ENCODE peak calls at places on chromosome 22, in seven cellular contexts. One of them, this sample, is unnamed.

GRCh38 chr22:19756288-19757128 is 4.1 kb upstream of the TBX1 start:
- DNase-seq in cardiac muscle cell: no peak
- DNase-seq in upper lobe of left lung: peak; percentile 92
- DNase-seq in thyroid gland: peak; percentile 63
- DNase-seq in spleen: peak; percentile 89
- DNase-seq in ovary: no peak
- DNase-seq in fibroblast of lung: no peak
- DNase-seq in this sample: no peak

GRCh38 chr22:39928556-39929401 is 27.9 kb downstream of the GRAP2 start:
- DNase-seq in ovary: no peak
- DNase-seq in upper lobe of left lung: no peak
- DNase-seq in spleen: no peak
- DNase-seq in cardiac muscle cell: no peak
- DNase-seq in thyroid gland: no peak
- DNase-seq in fibroblast of lung: no peak
- DNase-seq in this sample: peak; percentile 67

GRCh38 chr22:29840498-29840897 is 2.4 kb upstream of the ASCC2 start:
- DNase-seq in fibroblast of lung: no peak
- DNase-seq in spleen: no peak
- DNase-seq in upper lobe of left lung: no peak
- DNase-seq in thyroid gland: no peak
- DNase-seq in ovary: no peak
- DNase-seq in cardiac muscle cell: no peak
- DNase-seq in this sample: peak; percentile 48

GRCh38 chr22:44944891-44945600 is 64.8 kb downstream of the PHF21B start:
- DNase-seq in thyroid gland: no peak
- DNase-seq in fibroblast of lung: no peak
- DNase-seq in upper lobe of left lung: no peak
- DNase-seq in cardiac muscle cell: no peak
- DNase-seq in ovary: no peak
- DNase-seq in spleen: no peak
- DNase-seq in this sample: no peak

GRCh38 chr22:28771195-28771791 is 1.2 kb upstream of the CCDC117 start:
- DNase-seq in cardiac muscle cell: no peak
- DNase-seq in fibroblast of lung: no peak
- DNase-seq in ovary: no peak
- DNase-seq in upper lobe of left lung: no peak
- DNase-seq in thyroid gland: no peak
- DNase-seq in spleen: no peak
- DNase-seq in this sample: peak; percentile 92

GRCh38 chr22:32771761-32772160 is 29.7 kb upstream of the TIMP3 start:
- DNase-seq in spleen: no peak
- DNase-seq in thyroid gland: no peak
- DNase-seq in upper lobe of left lung: no peak
- DNase-seq in cardiac muscle cell: no peak
- DNase-seq in fibroblast of lung: no peak
- DNase-seq in ovary: no peak
- DNase-seq in this sample: no peak

GRCh38 chr22:40452730-40453487 is 82.5 kb downstream of the SGSM3 start:
- DNase-seq in spleen: no peak
- DNase-seq in thyroid gland: peak; percentile 56
- DNase-seq in ovary: no peak
- DNase-seq in cardiac muscle cell: peak; percentile 62
- DNase-seq in upper lobe of left lung: no peak
- DNase-seq in fibroblast of lung: peak; percentile 61
- DNase-seq in this sample: no peak

GRCh38 chr22:21026783-21027692 is 5.3 kb downstream of the SLC7A4 start:
- DNase-seq in upper lobe of left lung: no peak
- DNase-seq in fibroblast of lung: peak; percentile 80
- DNase-seq in cardiac muscle cell: peak; percentile 77
- DNase-seq in thyroid gland: peak; percentile 84
- DNase-seq in ovary: peak; percentile 66
- DNase-seq in spleen: no peak
- DNase-seq in this sample: peak; percentile 50

GRCh38 chr22:30978304-30978962 is 9.4 kb downstream of the TUG1 start:
- DNase-seq in thyroid gland: no peak
- DNase-seq in cardiac muscle cell: no peak
- DNase-seq in ovary: no peak
- DNase-seq in upper lobe of left lung: no peak
- DNase-seq in spleen: no peak
- DNase-seq in fibroblast of lung: peak; percentile 51
- DNase-seq in this sample: no peak

GRCh38 chr22:19430890-19431541 is 517 bp downstream of the HIRA start:
- DNase-seq in thyroid gland: peak; percentile 36
- DNase-seq in fibroblast of lung: peak; percentile 37
- DNase-seq in spleen: peak; percentile 91
- DNase-seq in ovary: peak; percentile 27
- DNase-seq in upper lobe of left lung: no peak
- DNase-seq in cardiac muscle cell: peak; percentile 39
- DNase-seq in this sample: no peak

GRCh38 chr22:29396126-29396525 is 7.8 kb upstream of the AP1B1 start:
- DNase-seq in cardiac muscle cell: no peak
- DNase-seq in fibroblast of lung: no peak
- DNase-seq in upper lobe of left lung: no peak
- DNase-seq in spleen: no peak
- DNase-seq in thyroid gland: no peak
- DNase-seq in ovary: no peak
- DNase-seq in this sample: no peak

GRCh38 chr22:40426671-40427070 is 56.3 kb downstream of the SGSM3 start:
- DNase-seq in spleen: no peak
- DNase-seq in ovary: no peak
- DNase-seq in thyroid gland: no peak
- DNase-seq in upper lobe of left lung: no peak
- DNase-seq in fibroblast of lung: peak; percentile 85
- DNase-seq in cardiac muscle cell: no peak
- DNase-seq in this sample: no peak

GRCh38 chr22:37996515-37997246 is 12.3 kb upstream of the SOX10 start:
- DNase-seq in upper lobe of left lung: no peak
- DNase-seq in fibroblast of lung: no peak
- DNase-seq in thyroid gland: no peak
- DNase-seq in spleen: no peak
- DNase-seq in cardiac muscle cell: no peak
- DNase-seq in ovary: no peak
- DNase-seq in this sample: no peak

GRCh38 chr22:20805972-20806471 is 32.1 kb downstream of the SERPIND1 start:
- DNase-seq in spleen: no peak
- DNase-seq in ovary: no peak
- DNase-seq in fibroblast of lung: peak; percentile 12
- DNase-seq in cardiac muscle cell: peak; percentile 28
- DNase-seq in upper lobe of left lung: no peak
- DNase-seq in thyroid gland: no peak
- DNase-seq in this sample: no peak

GRCh38 chr22:21707677-21708076 is 27.9 kb downstream of the YPEL1 start:
- DNase-seq in ovary: no peak
- DNase-seq in upper lobe of left lung: no peak
- DNase-seq in thyroid gland: no peak
- DNase-seq in cardiac muscle cell: peak; percentile 14
- DNase-seq in fibroblast of lung: no peak
- DNase-seq in spleen: no peak
- DNase-seq in this sample: no peak

GRCh38 chr22:50297510-50298265 is 9.8 kb downstream of the PLXNB2 start:
- DNase-seq in spleen: no peak
- DNase-seq in ovary: no peak
- DNase-seq in cardiac muscle cell: no peak
- DNase-seq in thyroid gland: no peak
- DNase-seq in upper lobe of left lung: peak; percentile 71
- DNase-seq in fibroblast of lung: no peak
- DNase-seq in this sample: no peak

GRCh38 chr22:17257091-17257490 is 37.9 kb upstream of the ADA2 start:
- DNase-seq in ovary: no peak
- DNase-seq in spleen: no peak
- DNase-seq in fibroblast of lung: no peak
- DNase-seq in cardiac muscle cell: no peak
- DNase-seq in upper lobe of left lung: no peak
- DNase-seq in thyroid gland: no peak
- DNase-seq in this sample: no peak

GRCh38 chr22:50276143-50276542 is 6.0 kb upstream of the MAPK11 start:
- DNase-seq in upper lobe of left lung: peak; percentile 94
- DNase-seq in spleen: peak; percentile 87
- DNase-seq in fibroblast of lung: peak; percentile 51
- DNase-seq in ovary: peak; percentile 50
- DNase-seq in thyroid gland: peak; percentile 48
- DNase-seq in cardiac muscle cell: peak; percentile 72
- DNase-seq in this sample: no peak

GRCh38 chr22:50498322-50498861 is 9.1 kb downstream of the LMF2 start:
- DNase-seq in cardiac muscle cell: peak; percentile 70
- DNase-seq in thyroid gland: peak; percentile 75
- DNase-seq in spleen: no peak
- DNase-seq in fibroblast of lung: peak; percentile 36
- DNase-seq in ovary: no peak
- DNase-seq in upper lobe of left lung: no peak
- DNase-seq in this sample: no peak

GRCh38 chr22:40485813-40486610 is 115.6 kb downstream of the SGSM3 start:
- DNase-seq in cardiac muscle cell: peak; percentile 34
- DNase-seq in fibroblast of lung: peak; percentile 83
- DNase-seq in upper lobe of left lung: no peak
- DNase-seq in spleen: no peak
- DNase-seq in ovary: no peak
- DNase-seq in thyroid gland: peak; percentile 52
- DNase-seq in this sample: peak; percentile 69

GRCh38 chr22:47298017-47298820 is 535.8 kb downstream of the TBC1D22A start:
- DNase-seq in cardiac muscle cell: no peak
- DNase-seq in fibroblast of lung: no peak
- DNase-seq in spleen: no peak
- DNase-seq in upper lobe of left lung: no peak
- DNase-seq in thyroid gland: no peak
- DNase-seq in ovary: no peak
- DNase-seq in this sample: no peak

DNA sequence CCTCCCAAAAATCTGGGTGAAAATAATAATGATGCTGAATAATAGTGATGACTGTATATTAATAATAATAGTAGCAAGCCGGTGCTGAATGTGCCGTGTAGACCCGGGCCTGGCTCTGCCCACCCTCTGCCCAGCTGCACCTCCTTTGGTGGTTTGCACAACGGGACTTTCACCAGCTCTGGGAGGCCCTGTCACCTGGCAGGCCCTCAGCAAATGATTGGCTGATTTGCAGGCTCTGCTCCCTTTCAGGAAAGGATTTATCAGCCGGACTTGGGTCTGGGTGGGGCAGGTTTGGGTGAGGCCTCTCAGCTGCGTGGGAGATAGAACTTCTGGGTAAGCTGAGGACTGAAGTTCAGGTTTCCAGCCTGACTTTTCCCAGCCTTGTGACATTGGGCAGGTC is 21.4 kb downstream of the KIAA1671 start:
- DNase-seq in cardiac muscle cell: no peak
- DNase-seq in thyroid gland: no peak
- DNase-seq in fibroblast of lung: no peak
- DNase-seq in spleen: no peak
- DNase-seq in upper lobe of left lung: no peak
- DNase-seq in ovary: no peak
- DNase-seq in this sample: no peak
- H3K27ac ChIP-seq in cardiac muscle cell: peak overlapping the region; percentile 57
- H3K27ac ChIP-seq in thyroid gland: peak overlapping the region; percentile 25
- H3K27ac ChIP-seq in fibroblast of lung: no peak overlapping the region
- H3K27ac ChIP-seq in spleen: no peak overlapping the region
- H3K27ac ChIP-seq in upper lobe of left lung: no peak overlapping the region
- H3K27ac ChIP-seq in ovary: no peak overlapping the region
- H3K27ac ChIP-seq in this sample: no peak overlapping the region

GRCh38 chr22:41914611-41915034 is 251 bp downstream of the SHISA8 start:
- DNase-seq in cardiac muscle cell: no peak
- DNase-seq in upper lobe of left lung: no peak
- DNase-seq in ovary: no peak
- DNase-seq in spleen: peak; percentile 75
- DNase-seq in thyroid gland: no peak
- DNase-seq in fibroblast of lung: no peak
- DNase-seq in this sample: no peak

GRCh38 chr22:41915035-41915782 is at the start of gene SHISA8:
- DNase-seq in fibroblast of lung: peak; percentile 39
- DNase-seq in ovary: peak; percentile 32
- DNase-seq in spleen: peak; percentile 91
- DNase-seq in cardiac muscle cell: peak; percentile 64
- DNase-seq in upper lobe of left lung: peak; percentile 92
- DNase-seq in thyroid gland: peak; percentile 28
- DNase-seq in this sample: no peak

GRCh38 chr22:41913040-41913719 is 1.7 kb downstream of the SHISA8 start:
- DNase-seq in cardiac muscle cell: no peak
- DNase-seq in ovary: no peak
- DNase-seq in thyroid gland: no peak
- DNase-seq in spleen: no peak
- DNase-seq in upper lobe of left lung: no peak
- DNase-seq in fibroblast of lung: no peak
- DNase-seq in this sample: no peak

GRCh38 chr22:41912338-41913039 is 2.4 kb downstream of the SHISA8 start:
- DNase-seq in fibroblast of lung: no peak
- DNase-seq in ovary: no peak
- DNase-seq in cardiac muscle cell: no peak
- DNase-seq in upper lobe of left lung: no peak
- DNase-seq in thyroid gland: no peak
- DNase-seq in spleen: no peak
- DNase-seq in this sample: no peak

DNA sequence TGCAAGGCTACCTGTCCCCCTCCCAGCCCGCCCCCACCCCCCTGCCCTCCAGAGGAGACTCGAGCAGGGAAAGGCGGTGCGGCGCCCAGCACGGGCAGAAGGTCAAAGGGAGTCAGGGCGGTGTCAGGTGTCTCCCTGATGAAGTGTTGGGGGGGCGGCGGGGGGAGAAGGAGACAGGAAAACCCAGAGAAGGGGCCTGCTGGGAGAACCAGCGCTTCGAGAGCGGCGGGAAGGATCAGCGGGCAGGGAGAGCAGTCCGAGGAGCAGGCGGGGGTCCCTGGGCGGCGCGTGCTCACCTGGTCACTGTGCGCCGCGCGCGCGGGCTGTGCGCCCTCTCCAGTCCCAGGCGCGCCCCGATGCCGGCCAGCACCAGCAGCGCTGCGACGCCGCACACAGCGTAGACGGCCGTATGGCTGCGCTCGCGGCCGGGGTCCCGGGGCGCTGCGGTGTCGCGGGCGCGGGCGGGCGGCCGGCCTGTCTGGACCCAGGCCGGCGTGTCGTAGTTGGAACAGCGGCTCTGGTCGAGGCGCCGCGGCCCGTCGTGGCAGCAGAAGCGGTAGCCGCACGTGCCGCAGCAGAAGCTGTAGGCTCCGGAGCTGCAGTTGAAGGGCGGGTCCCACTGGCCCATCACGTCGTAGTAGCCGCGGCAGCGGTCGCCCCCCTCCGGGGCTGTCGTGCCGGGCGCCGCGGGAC is 886 bp downstream of the SHISA8 start:
- DNase-seq in fibroblast of lung: no peak
- DNase-seq in spleen: no peak
- DNase-seq in thyroid gland: no peak
- DNase-seq in cardiac muscle cell: no peak
- DNase-seq in ovary: no peak
- DNase-seq in upper lobe of left lung: peak; percentile 82
- DNase-seq in this sample: no peak
- H3K27me3 ChIP-seq in fibroblast of lung: peaks cover 54% of the 10 kb centered on the region
- H3K27me3 ChIP-seq in spleen: peaks cover 59% of the 10 kb centered on the region
- H3K27me3 ChIP-seq in thyroid gland: peaks cover 36% of the 10 kb centered on the region
- H3K27me3 ChIP-seq in cardiac muscle cell: peaks cover 100% of the 10 kb centered on the region
- H3K27me3 ChIP-seq in ovary: peaks cover 6% of the 10 kb centered on the region
- H3K27me3 ChIP-seq in upper lobe of left lung: peaks cover 50% of the 10 kb centered on the region
- H3K27me3 ChIP-seq in this sample: peaks cover 88% of the 10 kb centered on the region

GRCh38 chr22:23221351-23221804 is 41.1 kb downstream of the BCR start:
- DNase-seq in fibroblast of lung: no peak
- DNase-seq in cardiac muscle cell: no peak
- DNase-seq in upper lobe of left lung: no peak
- DNase-seq in ovary: no peak
- DNase-seq in thyroid gland: no peak
- DNase-seq in spleen: peak; percentile 24
- DNase-seq in this sample: no peak
- H3K4me1 ChIP-seq in fibroblast of lung: peaks cover 29% of the 10 kb centered on the region
- H3K4me1 ChIP-seq in cardiac muscle cell: peaks cover 38% of the 10 kb centered on the region
- H3K4me1 ChIP-seq in upper lobe of left lung: peaks cover 100% of the 10 kb centered on the region
- H3K4me1 ChIP-seq in ovary: peaks cover 20% of the 10 kb centered on the region
- H3K4me1 ChIP-seq in thyroid gland: peaks cover 100% of the 10 kb centered on the region
- H3K4me1 ChIP-seq in spleen: peaks cover 59% of the 10 kb centered on the region
- H3K4me1 ChIP-seq in this sample: peaks cover 32% of the 10 kb centered on the region

GRCh38 chr22:42904049-42904448 is 47.0 kb upstream of the ARFGAP3 start:
- DNase-seq in ovary: no peak
- DNase-seq in thyroid gland: no peak
- DNase-seq in fibroblast of lung: no peak
- DNase-seq in spleen: no peak
- DNase-seq in cardiac muscle cell: no peak
- DNase-seq in upper lobe of left lung: no peak
- DNase-seq in this sample: no peak
- H3K27ac ChIP-seq in ovary: no peak overlapping the region
- H3K27ac ChIP-seq in thyroid gland: no peak overlapping the region
- H3K27ac ChIP-seq in fibroblast of lung: no peak overlapping the region
- H3K27ac ChIP-seq in spleen: no peak overlapping the region
- H3K27ac ChIP-seq in cardiac muscle cell: no peak overlapping the region
- H3K27ac ChIP-seq in upper lobe of left lung: no peak overlapping the region
- H3K27ac ChIP-seq in this sample: no peak overlapping the region